ENCODE peak calls at places on chromosomes 2 and 18, in six cellular contexts. S is sigmoid colon, E is HL-60, T is endothelial cell, P is Peyer's patch, H is HFFc6. R is an unnamed sample.

GRCh38 chr2:238947920-238948710 is 100.2 kb downstream of the TWIST2 start:
- DNase-seq in S (peak), E (peak), T (peak), P (peak), H (peak), R (no peak)

GRCh38 chr2:71691747-71692455 is 238.5 kb downstream of the DYSF start:
- DNase-seq in S (peak), E (no peak), T (peak), P (no peak), H (no peak), R (no peak)

GRCh38 chr18:6994053-6994452 is 123.5 kb downstream of the LAMA1 start:
- DNase-seq in S (no peak), E (no peak), T (peak), P (no peak), H (no peak), R (no peak)

GRCh38 chr2:44191739-44192138 is 23.1 kb downstream of the PPM1B start:
- DNase-seq in S (no peak), E (no peak), T (no peak), P (no peak), H (no peak), R (no peak)

GRCh38 chr18:39415471-39415870 is 1849.9 kb upstream of the CELF4 start:
- DNase-seq in S (no peak), E (no peak), T (no peak), P (no peak), H (no peak), R (no peak)

GRCh38 chr2:18800240-18800971 is 211.0 kb upstream of the NT5C1B start:
- DNase-seq in S (no peak), E (no peak), T (no peak), P (no peak), H (no peak), R (no peak)

GRCh38 chr2:4937550-4937949 is 754.6 kb upstream of the SOX11 start:
- DNase-seq in S (no peak), E (no peak), T (no peak), P (no peak), H (no peak), R (no peak)

GRCh38 chr2:149033716-149034115 is 4.8 kb upstream of the LYPD6B start:
- DNase-seq in S (no peak), E (no peak), T (no peak), P (no peak), H (no peak), R (no peak)

GRCh38 chr2:221671515-221671914 is 99.4 kb upstream of the EPHA4 start:
- DNase-seq in S (no peak), E (no peak), T (no peak), P (no peak), H (peak), R (no peak)

GRCh38 chr2:226117506-226118065 is 682.0 kb downstream of the IRS1 start:
- DNase-seq in S (no peak), E (no peak), T (no peak), P (no peak), H (peak), R (no peak)

GRCh38 chr2:28276076-28276618 is 116.5 kb upstream of the FOSL2 start:
- DNase-seq in S (no peak), E (no peak), T (no peak), P (no peak), H (peak), R (no peak)

GRCh38 chr2:58237741-58238140 is 3.4 kb downstream of the FANCL start:
- DNase-seq in S (no peak), E (no peak), T (no peak), P (no peak), H (no peak), R (no peak)

GRCh38 chr2:241804326-241805276 is 4.4 kb upstream of the NEU4 start:
- DNase-seq in S (peak), E (peak), T (peak), P (peak), H (no peak), R (no peak)

GRCh38 chr18:54774971-54775665 is 53.2 kb upstream of the RAB27B start:
- DNase-seq in S (no peak), E (no peak), T (no peak), P (no peak), H (no peak), R (no peak)

GRCh38 chr18:54776282-54776977 is 51.8 kb upstream of the RAB27B start:
- DNase-seq in S (no peak), E (no peak), T (no peak), P (no peak), H (peak), R (no peak)

GRCh38 chr18:54777118-54777791 is 51.0 kb upstream of the RAB27B start:
- DNase-seq in S (no peak), E (no peak), T (no peak), P (no peak), H (no peak), R (no peak)

GRCh38 chr18:54774423-54774822 is 53.9 kb upstream of the RAB27B start:
- DNase-seq in S (no peak), E (no peak), T (no peak), P (no peak), H (peak), R (no peak)

DNA sequence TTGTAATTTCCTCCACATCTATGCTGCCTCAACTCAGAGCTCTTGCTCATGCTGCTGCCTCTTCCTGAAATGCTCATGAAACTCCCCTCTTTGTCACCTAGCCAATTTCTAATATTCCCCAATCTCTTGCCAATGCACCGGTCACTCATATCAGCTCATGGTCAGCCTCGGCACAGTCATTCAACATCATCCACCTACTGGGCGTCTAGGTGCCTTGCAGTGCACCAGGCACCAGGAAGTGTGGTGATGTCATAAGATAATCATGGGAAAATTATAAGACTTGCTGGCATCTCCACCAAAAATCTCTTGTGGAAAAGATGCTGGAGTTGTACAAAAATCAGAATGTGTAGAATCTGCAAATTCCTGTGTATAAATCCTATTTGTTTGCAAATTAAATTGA is 52.6 kb upstream of the RAB27B start:
- DNase-seq in S (no peak), E (no peak), T (no peak), P (no peak), H (peak), R (no peak)
- TF ChIP-seq CTCF in S (no peak), E (no peak), T (no peak), P (no peak), H (peak), R (no peak)

GRCh38 chr2:36597003-36597531 is 901 bp downstream of the FEZ2 start:
- DNase-seq in S (no peak), E (no peak), T (no peak), P (no peak), H (no peak), R (no peak)

GRCh38 chr2:36596397-36596796 is 1.6 kb downstream of the FEZ2 start:
- DNase-seq in S (no peak), E (no peak), T (no peak), P (no peak), H (no peak), R (no peak)

GRCh38 chr2:36594849-36595248 is 3.1 kb downstream of the FEZ2 start:
- DNase-seq in S (no peak), E (no peak), T (no peak), P (peak), H (no peak), R (no peak)

GRCh38 chr2:36597532-36598377 is at the start of gene FEZ2:
- DNase-seq in S (peak), E (peak), T (peak), P (peak), H (peak), R (peak)
- TF ChIP-seq CTCF in S (no peak), E (no peak), T (no peak), P (no peak), H (no peak), R (no peak)

DNA sequence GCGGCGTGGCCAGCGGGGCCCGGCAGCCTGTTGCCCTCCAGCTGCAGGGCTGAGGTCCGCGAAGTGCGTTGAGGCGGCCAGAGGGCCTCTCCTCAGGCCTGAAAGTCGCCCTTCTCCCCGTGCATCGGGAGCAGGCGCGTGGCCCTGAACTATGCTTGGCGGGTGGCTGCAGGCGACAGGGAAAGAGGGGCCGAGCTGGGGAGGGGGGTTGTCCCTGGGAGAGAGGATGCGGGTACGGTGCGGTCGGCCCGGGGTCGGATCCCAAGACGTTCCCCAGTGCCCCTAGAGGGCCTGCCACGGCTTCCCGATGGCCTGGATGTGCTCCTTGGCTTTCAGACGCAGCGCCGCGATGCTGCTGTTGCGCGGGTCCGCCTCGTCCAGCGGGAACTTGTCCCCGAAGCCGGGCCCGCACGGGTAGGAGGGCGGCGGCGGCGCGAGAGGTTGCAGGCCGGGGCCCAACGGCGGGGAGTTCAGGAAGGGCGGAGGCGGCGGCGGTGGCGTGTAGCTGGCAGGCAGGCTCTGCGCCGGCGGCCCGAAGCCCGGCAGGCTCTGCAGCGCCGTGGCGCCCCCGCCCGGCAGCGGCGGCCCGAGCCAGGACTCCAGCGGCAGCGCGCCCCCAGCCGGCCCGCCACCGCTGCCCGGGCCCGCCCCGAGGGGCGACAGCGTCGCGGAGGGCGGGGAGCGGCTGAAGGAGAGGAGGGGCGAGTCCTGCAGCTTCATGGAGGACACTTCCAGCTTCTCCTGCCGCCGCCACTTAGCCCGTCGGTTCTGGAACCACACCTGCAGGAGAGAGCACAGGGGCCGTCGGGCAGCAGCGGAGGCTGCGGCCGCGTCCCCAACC is 4.3 kb downstream of the RAX start:
- DNase-seq in S (no peak), E (peak), T (peak), P (no peak), H (no peak), R (no peak)
- TF ChIP-seq CTCF in S (no peak), E (no peak), T (peak), P (no peak), H (no peak), R (no peak)

GRCh38 chr18:41767960-41768359 is 187.1 kb upstream of the PIK3C3 start:
- DNase-seq in S (no peak), E (no peak), T (peak), P (no peak), H (peak), R (no peak)
- TF ChIP-seq CTCF in S (no peak), E (no peak), T (no peak), P (no peak), H (peak), R (no peak)

GRCh38 chr2:161160226-161161073 is at the start of gene TANK:
- DNase-seq in S (peak), E (peak), T (peak), P (peak), H (peak), R (peak)
- TF ChIP-seq CTCF in S (no peak), E (no peak), T (no peak), P (no peak), H (peak), R (no peak)

DNA sequence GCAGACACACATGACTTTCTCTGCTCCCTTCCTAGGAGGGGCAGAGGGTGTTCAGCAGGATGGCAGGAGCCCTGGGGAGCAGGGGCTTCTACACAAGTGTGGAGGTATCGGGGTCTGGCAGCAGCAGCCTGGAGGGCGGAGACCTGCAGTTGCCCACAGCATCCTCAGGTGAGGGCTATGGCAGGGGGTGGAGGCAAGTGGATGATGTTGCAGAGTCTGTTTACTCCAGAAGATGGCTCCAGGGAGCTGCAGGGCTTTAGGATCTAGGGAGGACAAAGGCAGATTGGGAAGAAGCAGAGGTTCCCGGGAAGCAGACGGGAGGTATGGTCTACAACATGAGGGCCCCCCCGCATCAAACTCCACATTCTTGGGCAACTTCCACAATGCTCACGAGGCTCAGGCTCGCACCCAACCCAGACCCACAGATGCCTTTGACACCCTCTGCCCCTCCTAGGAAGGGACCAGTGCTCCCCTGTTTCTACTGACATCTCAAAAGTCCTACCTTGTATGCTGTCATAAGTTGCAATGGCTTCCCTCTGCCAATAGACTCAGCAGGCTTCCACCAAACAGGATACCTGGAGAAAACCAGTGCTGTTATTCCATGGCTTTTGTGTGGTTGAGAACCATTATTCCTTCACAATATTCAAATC is 12.0 kb upstream of the ATP6V1C2 start:
- DNase-seq in S (no peak), E (no peak), T (peak), P (no peak), H (peak), R (no peak)
- TF ChIP-seq CTCF in S (no peak), E (no peak), T (no peak), P (no peak), H (peak), R (no peak)

GRCh38 chr2:200308421-200309295 is 2.2 kb downstream of the SPATS2L start:
- DNase-seq in S (no peak), E (no peak), T (no peak), P (no peak), H (peak), R (no peak)
- TF ChIP-seq CTCF in S (no peak), E (no peak), T (no peak), P (no peak), H (peak), R (no peak)

GRCh38 chr2:8304821-8305766 is 376.8 kb upstream of the ID2 start:
- DNase-seq in S (no peak), E (no peak), T (no peak), P (no peak), H (no peak), R (no peak)

GRCh38 chr2:8306530-8307351 is 375.1 kb upstream of the ID2 start:
- DNase-seq in S (no peak), E (no peak), T (no peak), P (no peak), H (no peak), R (no peak)

GRCh38 chr2:8300905-8301304 is 381.0 kb upstream of the ID2 start:
- DNase-seq in S (no peak), E (no peak), T (no peak), P (no peak), H (no peak), R (no peak)

GRCh38 chr2:8300216-8300615 is 381.6 kb upstream of the ID2 start:
- DNase-seq in S (no peak), E (peak), T (no peak), P (no peak), H (no peak), R (no peak)

DNA sequence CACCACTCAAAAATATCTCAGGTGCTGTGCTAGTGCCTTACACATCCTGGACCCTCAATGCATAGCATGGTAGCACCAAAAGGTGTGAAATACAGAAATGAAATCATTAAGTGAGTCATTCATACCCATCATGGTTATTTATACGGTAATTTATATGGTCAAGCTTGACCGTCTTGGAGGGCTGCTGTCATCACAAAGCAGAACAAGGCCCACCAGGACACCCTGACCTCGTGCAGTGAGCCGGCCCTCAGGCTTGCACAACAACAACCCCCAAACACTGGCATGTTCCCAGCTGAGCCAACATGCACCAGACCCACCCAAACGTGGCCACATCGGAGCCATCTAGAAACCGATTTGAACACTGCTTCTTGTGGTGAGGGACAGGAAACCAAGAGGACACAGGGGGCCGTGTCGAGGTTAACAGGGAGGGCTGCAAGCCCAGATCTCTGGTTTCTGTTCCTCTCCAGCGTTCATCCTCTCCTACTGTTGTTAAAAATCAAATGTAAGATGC is 378.5 kb upstream of the ID2 start:
- DNase-seq in S (peak), E (peak), T (no peak), P (peak), H (no peak), R (peak)
- TF ChIP-seq CTCF in S (no peak), E (no peak), T (no peak), P (no peak), H (no peak), R (peak)

GRCh38 chr2:160634436-160634835 is 140.8 kb upstream of the RBMS1 start:
- DNase-seq in S (no peak), E (no peak), T (no peak), P (no peak), H (no peak), R (no peak)

GRCh38 chr2:160639472-160639871 is 145.9 kb upstream of the RBMS1 start:
- DNase-seq in S (no peak), E (no peak), T (no peak), P (no peak), H (no peak), R (no peak)

GRCh38 chr2:160630801-160631590 is 137.4 kb upstream of the RBMS1 start:
- DNase-seq in S (no peak), E (no peak), T (no peak), P (no peak), H (no peak), R (no peak)

GRCh38 chr2:160632576-160632975 is 139.0 kb upstream of the RBMS1 start:
- DNase-seq in S (no peak), E (no peak), T (no peak), P (no peak), H (no peak), R (no peak)

GRCh38 chr2:160635488-160635887 is 141.9 kb upstream of the RBMS1 start:
- DNase-seq in S (no peak), E (no peak), T (no peak), P (no peak), H (no peak), R (no peak)
- TF ChIP-seq CTCF in S (no peak), E (no peak), T (no peak), P (no peak), H (no peak), R (no peak)

GRCh38 chr2:165203689-165204559 is at the start of gene SCN3A:
- DNase-seq in S (no peak), E (no peak), T (peak), P (peak), H (peak), R (no peak)
- TF ChIP-seq CTCF in S (no peak), E (peak), T (peak), P (peak), H (peak), R (peak)